ENCODE peak calls at places on chromosomes 16 and 17, in ten cellular contexts. X, C, A, K, N, Q, F, I, O and Y are unnamed samples. For H3K27me3, the result is how much of the 10 kb centered on the place peaks cover.

GRCh38 chr16:11618107-11618717 is 31.5 kb upstream of the LITAF start:
- DNase-seq in X (no peak), C (no peak), A (no peak), K (no peak), N (no peak), Q (no peak), F (no peak), I (no peak), O (no peak), Y (no peak)

GRCh38 chr17:42436401-42436800 is 13.3 kb upstream of the CAVIN1 start:
- DNase-seq in X (no peak), C (no peak), A (peak), K (no peak), N (no peak), Q (peak), F (no peak), I (peak), O (peak), Y (no peak)

GRCh38 chr17:39177256-39177655 is 11.3 kb upstream of the ARL5C start:
- DNase-seq in X (no peak), C (no peak), A (no peak), K (no peak), N (no peak), Q (no peak), F (peak), I (no peak), O (no peak), Y (no peak)

GRCh38 chr16:53232826-53233529 is 178.2 kb downstream of the CHD9 start:
- DNase-seq in X (no peak), C (no peak), A (no peak), K (no peak), N (no peak), Q (no peak), F (no peak), I (no peak), O (no peak), Y (no peak)

GRCh38 chr17:49696233-49696761 is 11.5 kb downstream of the SLC35B1 start:
- DNase-seq in X (no peak), C (peak), A (no peak), K (peak), N (no peak), Q (peak), F (no peak), I (no peak), O (no peak), Y (no peak)

GRCh38 chr16:27426423-27427408 is 24.7 kb downstream of the IL21R start:
- DNase-seq in X (peak), C (peak), A (peak), K (no peak), N (no peak), Q (peak), F (peak), I (peak), O (no peak), Y (no peak)

GRCh38 chr17:14732211-14732610 is 431.3 kb downstream of the HS3ST3B1 start:
- DNase-seq in X (no peak), C (no peak), A (no peak), K (no peak), N (no peak), Q (no peak), F (no peak), I (no peak), O (no peak), Y (no peak)

GRCh38 chr17:16417399-16417798 is 2.0 kb downstream of the TRPV2 start:
- DNase-seq in X (no peak), C (no peak), A (no peak), K (no peak), N (no peak), Q (no peak), F (no peak), I (no peak), O (no peak), Y (no peak)

GRCh38 chr17:81295678-81296381 is 723 bp upstream of the SLC38A10 start:
- DNase-seq in X (peak), C (peak), A (peak), K (no peak), N (peak), Q (peak), F (peak), I (peak), O (no peak), Y (no peak)

GRCh38 chr17:38341035-38341721 is 2.6 kb downstream of the GPR179 start:
- DNase-seq in X (no peak), C (no peak), A (no peak), K (no peak), N (peak), Q (no peak), F (peak), I (peak), O (peak), Y (no peak)

GRCh38 chr17:59698143-59698542 is 9.1 kb downstream of the PTRH2 start:
- DNase-seq in X (no peak), C (no peak), A (no peak), K (no peak), N (no peak), Q (no peak), F (no peak), I (no peak), O (no peak), Y (no peak)

GRCh38 chr17:17964710-17965109 is 7.5 kb downstream of the TOM1L2 start:
- DNase-seq in X (no peak), C (no peak), A (no peak), K (no peak), N (no peak), Q (no peak), F (no peak), I (no peak), O (no peak), Y (no peak)

GRCh38 chr16:84095466-84095865 is 21.3 kb downstream of the MBTPS1 start:
- DNase-seq in X (no peak), C (no peak), A (no peak), K (no peak), N (no peak), Q (no peak), F (no peak), I (no peak), O (no peak), Y (no peak)

GRCh38 chr16:26550111-26550610 is 516.6 kb upstream of the C16orf82 start:
- DNase-seq in X (no peak), C (no peak), A (no peak), K (no peak), N (no peak), Q (no peak), F (no peak), I (no peak), O (no peak), Y (no peak)

GRCh38 chr16:14539156-14539555 is 90.9 kb downstream of the PARN start:
- DNase-seq in X (no peak), C (no peak), A (no peak), K (no peak), N (no peak), Q (no peak), F (no peak), I (no peak), O (no peak), Y (no peak)

GRCh38 chr17:45021607-45022287 is 29.7 kb downstream of the DCAKD start:
- DNase-seq in X (peak), C (peak), A (peak), K (peak), N (peak), Q (peak), F (peak), I (peak), O (peak), Y (peak)

GRCh38 chr17:27379863-27380533 is 76.2 kb upstream of the KSR1 start:
- DNase-seq in X (no peak), C (no peak), A (peak), K (no peak), N (peak), Q (peak), F (no peak), I (peak), O (peak), Y (peak)

GRCh38 chr16:14487579-14487978 is 142.5 kb downstream of the PARN start:
- DNase-seq in X (no peak), C (no peak), A (no peak), K (no peak), N (no peak), Q (no peak), F (no peak), I (peak), O (no peak), Y (no peak)

GRCh38 chr16:84547539-84548058 is 43.1 kb upstream of the MEAK7 start:
- DNase-seq in X (no peak), C (no peak), A (no peak), K (no peak), N (no peak), Q (no peak), F (no peak), I (no peak), O (no peak), Y (no peak)

GRCh38 chr16:71528863-71529262 is 2.6 kb downstream of the CHST4 start:
- DNase-seq in X (no peak), C (no peak), A (no peak), K (no peak), N (no peak), Q (no peak), F (no peak), I (no peak), O (no peak), Y (no peak)

GRCh38 chr16:30472328-30472942 is at the start of gene ITGAL:
- DNase-seq in X (peak), C (peak), A (no peak), K (peak), N (no peak), Q (no peak), F (no peak), I (peak), O (peak), Y (no peak)

GRCh38 chr17:5282639-5283217 is 644 bp downstream of the RABEP1 start:
- DNase-seq in X (no peak), C (peak), A (peak), K (no peak), N (peak), Q (no peak), F (no peak), I (peak), O (peak), Y (peak)

GRCh38 chr16:88014201-88014781 is 63.1 kb downstream of the BANP start:
- DNase-seq in X (no peak), C (no peak), A (peak), K (no peak), N (no peak), Q (peak), F (no peak), I (no peak), O (no peak), Y (no peak)

GRCh38 chr16:78812582-78812981 is 713.1 kb downstream of the WWOX start:
- DNase-seq in X (no peak), C (no peak), A (no peak), K (no peak), N (no peak), Q (no peak), F (no peak), I (no peak), O (no peak), Y (no peak)

GRCh38 chr17:38564869-38565268 is 40.9 kb downstream of the SRCIN1 start:
- DNase-seq in X (no peak), C (no peak), A (no peak), K (no peak), N (no peak), Q (no peak), F (peak), I (no peak), O (no peak), Y (no peak)

GRCh38 chr16:1078579-1079021 is 6.1 kb downstream of the SSTR5 start:
- DNase-seq in X (no peak), C (no peak), A (peak), K (no peak), N (peak), Q (peak), F (no peak), I (peak), O (no peak), Y (no peak)

GRCh38 chr16:1081734-1082265 is 9.3 kb downstream of the SSTR5 start:
- DNase-seq in X (no peak), C (no peak), A (no peak), K (no peak), N (no peak), Q (no peak), F (no peak), I (no peak), O (no peak), Y (no peak)

GRCh38 chr16:1080801-1081733 is 8.5 kb downstream of the SSTR5 start:
- DNase-seq in X (no peak), C (no peak), A (no peak), K (no peak), N (no peak), Q (no peak), F (no peak), I (no peak), O (no peak), Y (no peak)

GRCh38 chr16:1079341-1079740 is 6.8 kb downstream of the SSTR5 start:
- DNase-seq in X (no peak), C (no peak), A (no peak), K (no peak), N (no peak), Q (no peak), F (no peak), I (no peak), O (no peak), Y (no peak)

DNA sequence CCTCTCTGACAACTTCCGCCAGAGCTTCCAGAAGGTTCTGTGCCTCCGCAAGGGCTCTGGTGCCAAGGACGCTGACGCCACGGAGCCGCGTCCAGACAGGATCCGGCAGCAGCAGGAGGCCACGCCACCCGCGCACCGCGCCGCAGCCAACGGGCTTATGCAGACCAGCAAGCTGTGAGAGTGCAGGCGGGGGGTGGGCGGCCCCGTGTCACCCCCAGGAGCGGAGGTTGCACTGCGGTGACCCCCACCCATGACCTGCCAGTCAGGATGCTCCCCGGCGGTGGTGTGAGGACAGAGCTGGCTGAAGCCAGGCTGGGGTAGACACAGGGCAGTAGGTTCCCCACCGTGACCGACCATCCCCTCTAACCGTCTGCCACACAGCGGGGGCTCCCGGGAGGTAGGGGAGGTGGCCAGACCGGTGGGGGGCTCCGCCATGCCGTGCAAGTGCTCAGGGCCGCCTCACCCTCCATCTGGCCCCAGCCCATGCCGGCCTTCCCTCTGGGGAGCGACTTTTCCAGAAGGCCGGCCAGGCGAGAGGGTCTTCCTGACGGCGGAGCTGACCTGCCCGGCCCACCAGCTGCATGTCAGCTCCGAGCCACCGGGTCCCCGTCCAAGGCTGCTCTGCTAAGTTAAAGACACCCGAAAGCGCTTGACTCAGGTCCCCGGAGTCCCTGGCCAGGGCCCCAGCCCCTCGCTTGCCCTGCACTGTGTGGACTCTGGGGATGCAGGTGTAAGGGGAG is 7.4 kb downstream of the SSTR5 start:
- DNase-seq in X (no peak), C (no peak), A (no peak), K (no peak), N (no peak), Q (no peak), F (no peak), I (no peak), O (no peak), Y (no peak)
- H3K27me3 ChIP-seq in X (under half), C (under half), A (under half), K (under half), N (under half), Q (under half), F (under half), I (half or more), O (under half), Y (under half)

DNA sequence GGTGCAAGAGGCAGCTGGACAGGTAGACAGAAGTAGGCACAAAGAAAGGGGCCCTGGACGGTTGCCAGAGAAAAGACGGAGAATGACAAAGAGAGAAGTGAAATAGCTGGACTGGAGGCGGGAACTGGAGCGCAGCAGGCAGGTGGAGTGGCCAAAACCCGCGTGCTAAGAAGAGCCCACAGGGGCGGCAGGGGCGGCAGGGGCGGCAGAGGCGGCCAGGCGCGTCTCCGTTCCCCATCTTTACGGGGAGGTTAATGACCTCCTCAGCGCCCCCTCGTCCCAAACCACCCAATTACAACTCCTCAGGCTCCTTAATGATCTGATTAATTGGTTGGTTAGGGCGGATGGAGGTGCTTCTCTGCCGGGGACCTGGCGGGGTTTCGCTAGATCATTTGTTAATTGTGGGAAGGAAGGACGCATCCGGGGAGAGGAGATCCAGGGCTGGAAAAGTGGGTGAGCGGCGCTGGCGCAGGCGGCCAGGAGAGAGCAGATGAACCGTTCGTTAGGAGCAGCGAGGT is 15.4 kb upstream of the HOXB9 start:
- DNase-seq in X (no peak), C (no peak), A (no peak), K (no peak), N (no peak), Q (no peak), F (no peak), I (no peak), O (no peak), Y (no peak)
- H3K27me3 ChIP-seq in X (half or more), C (half or more), A (half or more), K (half or more), N (under half), Q (half or more), F (half or more), I (half or more), O (under half), Y (under half)

DNA sequence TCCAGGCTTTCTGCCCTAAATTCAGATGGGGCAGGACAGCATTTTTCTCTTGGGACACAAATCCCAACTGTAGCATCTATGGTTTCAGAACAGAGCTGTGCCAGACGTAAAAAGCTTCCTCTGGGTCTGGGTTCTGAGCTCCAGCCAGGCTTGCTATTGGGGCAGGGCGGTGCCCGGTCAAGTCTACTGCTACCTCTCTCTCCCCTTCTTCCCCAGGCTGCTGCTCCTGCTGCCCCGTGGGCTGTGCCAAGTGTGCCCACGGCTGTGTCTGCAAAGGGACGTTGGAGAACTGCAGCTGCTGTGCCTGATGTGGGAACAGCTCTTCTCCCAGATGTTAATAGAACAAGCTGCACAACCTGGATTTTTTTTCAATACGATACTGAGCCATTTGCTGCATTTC is 1.1 kb downstream of the MT1M start:
- DNase-seq in X (no peak), C (no peak), A (no peak), K (no peak), N (no peak), Q (no peak), F (no peak), I (no peak), O (no peak), Y (no peak)
- H3K27me3 ChIP-seq in X (under half), C (half or more), A (under half), K (under half), N (under half), Q (half or more), F (half or more), I (half or more), O (under half), Y (under half)

GRCh38 chr16:86044881-86045600 is 146.1 kb downstream of the IRF8 start:
- DNase-seq in X (no peak), C (peak), A (no peak), K (peak), N (peak), Q (no peak), F (no peak), I (peak), O (no peak), Y (no peak)
- H3K27me3 ChIP-seq in X (under half), C (under half), A (under half), K (under half), N (under half), Q (half or more), F (under half), I (under half), O (under half), Y (under half)

GRCh38 chr17:2023692-2024571 is 1.2 kb downstream of the RTN4RL1 start:
- DNase-seq in X (no peak), C (peak), A (peak), K (no peak), N (peak), Q (peak), F (peak), I (peak), O (peak), Y (peak)

GRCh38 chr17:2023256-2023655 is 1.9 kb downstream of the RTN4RL1 start:
- DNase-seq in X (no peak), C (no peak), A (no peak), K (no peak), N (no peak), Q (no peak), F (no peak), I (no peak), O (no peak), Y (no peak)

GRCh38 chr17:2025622-2026309 is 632 bp upstream of the RTN4RL1 start:
- DNase-seq in X (no peak), C (no peak), A (peak), K (no peak), N (peak), Q (peak), F (peak), I (peak), O (peak), Y (peak)

GRCh38 chr17:2024572-2025219 is 438 bp downstream of the RTN4RL1 start:
- DNase-seq in X (no peak), C (no peak), A (no peak), K (no peak), N (no peak), Q (no peak), F (no peak), I (no peak), O (no peak), Y (no peak)

GRCh38 chr17:2025220-2025621 is at the start of gene RTN4RL1:
- DNase-seq in X (peak), C (peak), A (peak), K (peak), N (peak), Q (no peak), F (peak), I (peak), O (peak), Y (peak)
- H3K27me3 ChIP-seq in X (under half), C (under half), A (under half), K (under half), N (under half), Q (half or more), F (half or more), I (half or more), O (under half), Y (under half)

GRCh38 chr16:20409398-20410152 is at the start of gene ACSM5:
- DNase-seq in X (no peak), C (no peak), A (no peak), K (no peak), N (peak), Q (no peak), F (no peak), I (peak), O (peak), Y (no peak)
- H3K27me3 ChIP-seq in X (under half), C (under half), A (under half), K (under half), N (under half), Q (under half), F (under half), I (under half), O (under half), Y (under half)

DNA sequence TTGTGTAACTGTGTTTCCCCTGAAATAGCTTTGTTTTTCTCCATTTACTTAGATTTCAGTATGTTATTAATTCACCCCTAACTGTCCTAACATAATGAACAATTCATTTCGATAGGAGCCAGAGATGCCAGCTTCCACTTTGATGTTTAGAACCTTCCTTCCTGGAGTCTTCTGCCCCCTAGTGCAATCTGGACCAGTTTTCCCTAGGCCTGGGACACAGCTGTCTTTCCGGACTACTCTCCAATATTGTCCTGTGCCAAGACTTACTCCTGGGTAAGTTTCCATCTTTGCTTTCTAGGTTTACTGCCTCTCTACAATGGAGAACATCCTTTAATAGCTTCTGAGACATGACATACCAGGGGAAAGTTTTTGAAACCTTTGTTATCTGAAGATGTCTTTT is 12.8 kb downstream of the RECQL5 start:
- DNase-seq in X (no peak), C (no peak), A (peak), K (no peak), N (no peak), Q (no peak), F (no peak), I (no peak), O (no peak), Y (no peak)
- H3K27me3 ChIP-seq in X (under half), C (under half), A (under half), K (under half), N (under half), Q (under half), F (under half), I (under half), O (under half), Y (under half)

DNA sequence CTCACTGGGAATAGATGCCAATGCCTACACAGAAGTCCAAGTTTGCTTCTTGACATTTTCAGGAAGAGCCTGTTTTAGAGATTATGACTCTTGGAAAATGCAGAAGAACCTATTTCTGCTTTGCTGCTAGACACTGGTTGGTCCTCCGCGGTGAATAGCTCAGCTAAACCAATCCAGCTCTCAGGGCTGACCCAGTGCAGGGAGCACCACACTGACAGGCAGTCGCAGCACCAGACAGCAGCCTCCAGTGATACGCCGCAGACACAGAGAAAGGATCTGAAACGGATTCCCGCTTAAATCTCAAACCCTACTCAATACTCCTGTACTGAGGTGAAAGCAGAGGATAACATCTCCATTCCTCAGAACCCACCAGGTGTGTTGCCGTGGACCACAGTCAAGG is 183.4 kb downstream of the ENGASE start:
- DNase-seq in X (no peak), C (no peak), A (no peak), K (no peak), N (no peak), Q (no peak), F (no peak), I (no peak), O (no peak), Y (no peak)
- H3K27me3 ChIP-seq in X (under half), C (under half), A (under half), K (under half), N (under half), Q (under half), F (under half), I (under half), O (under half), Y (under half)